ENCODE peak calls at places on chromosomes 13 and 19, in seven cellular contexts. Y, I, U, P, Q, L and N are unnamed samples.

GRCh38 chr19:536881-537404 is 5.4 kb downstream of the CDC34 start:
- DNase-seq in Y (no peak), I (no peak), U (no peak), P (no peak), Q (no peak), L (no peak), N (no peak)

GRCh38 chr19:16338470-16339360 is 14.1 kb downstream of the KLF2 start:
- DNase-seq in Y (peak), I (no peak), U (peak), P (peak), Q (no peak), L (peak), N (no peak)

GRCh38 chr19:18832331-18833140 is 777 bp downstream of the UPF1 start:
- DNase-seq in Y (no peak), I (peak), U (no peak), P (no peak), Q (peak), L (peak), N (no peak)

GRCh38 chr13:109869312-109870237 is 83.2 kb upstream of the IRS2 start:
- DNase-seq in Y (no peak), I (peak), U (no peak), P (peak), Q (peak), L (peak), N (peak)

GRCh38 chr19:1247747-1248453 is 483 bp upstream of the MIDN start:
- DNase-seq in Y (no peak), I (peak), U (no peak), P (peak), Q (peak), L (peak), N (no peak)

GRCh38 chr13:40490086-40490723 is 176.2 kb downstream of the FOXO1 start:
- DNase-seq in Y (no peak), I (no peak), U (no peak), P (no peak), Q (no peak), L (no peak), N (no peak)

GRCh38 chr13:43664700-43665191 is 122.0 kb downstream of the ENOX1 start:
- DNase-seq in Y (no peak), I (peak), U (no peak), P (peak), Q (no peak), L (no peak), N (peak)

GRCh38 chr13:97268772-97269171 is 46.6 kb downstream of the MBNL2 start:
- DNase-seq in Y (no peak), I (no peak), U (no peak), P (no peak), Q (no peak), L (no peak), N (no peak)

GRCh38 chr13:31072041-31072440 is 89.7 kb downstream of the HSPH1 start:
- DNase-seq in Y (no peak), I (no peak), U (no peak), P (no peak), Q (no peak), L (no peak), N (no peak)

GRCh38 chr13:96696501-96696900 is 297.8 kb downstream of the OXGR1 start:
- DNase-seq in Y (no peak), I (no peak), U (no peak), P (no peak), Q (no peak), L (no peak), N (no peak)

GRCh38 chr19:56132316-56132822 is 8.7 kb upstream of the ZNF444 start:
- DNase-seq in Y (no peak), I (no peak), U (no peak), P (no peak), Q (no peak), L (peak), N (peak)

GRCh38 chr13:40800559-40800958 is 11.1 kb downstream of the SLC25A15 start:
- DNase-seq in Y (no peak), I (no peak), U (no peak), P (no peak), Q (no peak), L (no peak), N (no peak)

GRCh38 chr13:26965976-26966375 is 205.4 kb upstream of the GPR12 start:
- DNase-seq in Y (no peak), I (peak), U (no peak), P (peak), Q (no peak), L (no peak), N (peak)

GRCh38 chr19:18204394-18205179 is 745 bp upstream of the RAB3A start:
- DNase-seq in Y (no peak), I (peak), U (no peak), P (peak), Q (no peak), L (peak), N (peak)

GRCh38 chr19:2044709-2045500 is 6.1 kb downstream of the MKNK2 start:
- DNase-seq in Y (no peak), I (no peak), U (no peak), P (no peak), Q (peak), L (no peak), N (no peak)

GRCh38 chr13:100234006-100234405 is 145.1 kb downstream of the PCCA start:
- DNase-seq in Y (no peak), I (no peak), U (no peak), P (no peak), Q (no peak), L (no peak), N (no peak)

GRCh38 chr13:100837611-100838010 is 163.0 kb upstream of the TMTC4 start:
- DNase-seq in Y (no peak), I (no peak), U (no peak), P (no peak), Q (no peak), L (no peak), N (no peak)

GRCh38 chr19:45676851-45677263 is 8.8 kb downstream of the GIPR start:
- DNase-seq in Y (no peak), I (no peak), U (no peak), P (no peak), Q (no peak), L (peak), N (no peak)

GRCh38 chr13:50360637-50361036 is 345.4 kb downstream of the KCNRG start:
- DNase-seq in Y (no peak), I (no peak), U (no peak), P (no peak), Q (no peak), L (peak), N (no peak)

GRCh38 chr19:33905937-33906577 is 109.4 kb downstream of the KCTD15 start:
- DNase-seq in Y (no peak), I (peak), U (no peak), P (peak), Q (no peak), L (peak), N (peak)

GRCh38 chr13:86986448-86986847 is 684.7 kb upstream of the SLITRK5 start:
- DNase-seq in Y (no peak), I (no peak), U (no peak), P (no peak), Q (no peak), L (no peak), N (no peak)

GRCh38 chr13:94780421-94780820 is 68.1 kb upstream of the SOX21 start:
- DNase-seq in Y (no peak), I (no peak), U (no peak), P (no peak), Q (no peak), L (no peak), N (no peak)

GRCh38 chr13:49610176-49610575 is 18.1 kb upstream of the ARL11 start:
- DNase-seq in Y (no peak), I (no peak), U (no peak), P (no peak), Q (no peak), L (no peak), N (no peak)

GRCh38 chr19:46678110-46678732 is 17.2 kb upstream of the DACT3 start:
- DNase-seq in Y (peak), I (no peak), U (no peak), P (no peak), Q (no peak), L (no peak), N (no peak)

GRCh38 chr19:7658219-7658686 is 10.6 kb upstream of the RETN start:
- DNase-seq in Y (no peak), I (no peak), U (peak), P (no peak), Q (no peak), L (peak), N (no peak)

GRCh38 chr13:46687810-46688209 is 109.2 kb downstream of the ESD start:
- DNase-seq in Y (peak), I (no peak), U (no peak), P (no peak), Q (no peak), L (no peak), N (no peak)

GRCh38 chr13:51444922-51445321 is 7.9 kb downstream of the INTS6 start:
- DNase-seq in Y (peak), I (no peak), U (no peak), P (no peak), Q (no peak), L (no peak), N (no peak)

GRCh38 chr19:913080-913748 is at the start of gene R3HDM4:
- DNase-seq in Y (no peak), I (peak), U (no peak), P (peak), Q (peak), L (peak), N (peak)

GRCh38 chr19:38047641-38048040 is 140.6 kb downstream of the SIPA1L3 start:
- DNase-seq in Y (no peak), I (no peak), U (no peak), P (no peak), Q (no peak), L (no peak), N (no peak)

GRCh38 chr13:62360609-62361008 is 945.0 kb upstream of the PCDH20 start:
- DNase-seq in Y (no peak), I (no peak), U (no peak), P (no peak), Q (no peak), L (no peak), N (no peak)

GRCh38 chr19:49301165-49301865 is 23.7 kb downstream of the SLC6A16 start:
- DNase-seq in Y (peak), I (no peak), U (peak), P (peak), Q (peak), L (peak), N (peak)
- H3K4me3 ChIP-seq in Y (peak), I (no peak), U (no peak), P (no peak), Q (no peak), L (no peak), N (no peak)

DNA sequence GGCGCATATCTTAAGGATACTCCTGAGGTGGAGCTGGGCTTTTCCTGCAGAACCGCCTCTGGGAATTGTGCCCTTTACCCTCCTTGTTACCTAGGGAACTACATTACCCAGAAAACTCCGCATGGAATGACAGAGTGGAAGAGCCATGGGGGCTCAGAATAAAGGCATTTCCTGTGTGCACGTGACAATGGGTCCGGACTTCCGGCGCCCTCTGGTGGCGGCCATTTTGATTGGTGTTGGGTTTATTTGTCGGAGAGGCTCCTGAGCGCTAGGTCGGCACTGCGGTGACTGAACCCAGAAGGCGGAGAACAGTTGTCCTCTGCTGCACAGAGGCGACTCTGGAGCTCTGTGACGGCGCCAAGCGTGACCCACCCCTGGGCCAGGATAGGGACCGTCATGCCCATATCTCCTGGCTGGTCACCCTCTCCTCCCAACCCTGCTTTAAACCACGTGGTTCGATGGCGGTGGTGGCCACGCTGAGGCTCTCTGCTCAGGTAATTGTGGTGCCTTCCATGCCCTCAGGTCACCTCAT is at the start of gene ZNF587B:
- DNase-seq in Y (peak), I (peak), U (no peak), P (peak), Q (peak), L (peak), N (peak)
- TF ChIP-seq POLR2A in Y (no peak), I (peak), U (no peak), P (no peak), Q (no peak), L (no peak), N (no peak)

GRCh38 chr19:48933382-48933932 is at the start of gene DHDH:
- DNase-seq in Y (peak), I (peak), U (peak), P (peak), Q (peak), L (peak), N (peak)
- H3K4me3 ChIP-seq in Y (peak), I (peak), U (peak), P (peak), Q (peak), L (peak), N (peak)

GRCh38 chr19:36972594-36972993 is 56.5 kb downstream of the ZNF568 start:
- DNase-seq in Y (no peak), I (no peak), U (no peak), P (peak), Q (no peak), L (no peak), N (no peak)

GRCh38 chr19:36973844-36974195 is 57.7 kb downstream of the ZNF568 start:
- DNase-seq in Y (no peak), I (no peak), U (no peak), P (no peak), Q (no peak), L (no peak), N (no peak)

GRCh38 chr19:36973021-36973843 is 57.1 kb downstream of the ZNF568 start:
- DNase-seq in Y (no peak), I (peak), U (peak), P (peak), Q (peak), L (peak), N (peak)
- TF ChIP-seq POLR2A in Y (no peak), I (no peak), U (no peak), P (no peak), Q (no peak), L (no peak), N (no peak)

GRCh38 chr19:51607077-51607476 is 23.1 kb downstream of the SIGLEC5 start:
- DNase-seq in Y (no peak), I (no peak), U (peak), P (no peak), Q (no peak), L (no peak), N (no peak)

GRCh38 chr19:51598159-51598915 is 27.3 kb downstream of the ZNF175 start:
- DNase-seq in Y (no peak), I (no peak), U (no peak), P (no peak), Q (no peak), L (no peak), N (no peak)

GRCh38 chr19:51600940-51601575 is 29.1 kb downstream of the SIGLEC5 start:
- DNase-seq in Y (no peak), I (no peak), U (no peak), P (no peak), Q (no peak), L (peak), N (no peak)

GRCh38 chr19:51599084-51599483 is 28.0 kb downstream of the ZNF175 start:
- DNase-seq in Y (no peak), I (no peak), U (no peak), P (no peak), Q (no peak), L (no peak), N (no peak)

DNA sequence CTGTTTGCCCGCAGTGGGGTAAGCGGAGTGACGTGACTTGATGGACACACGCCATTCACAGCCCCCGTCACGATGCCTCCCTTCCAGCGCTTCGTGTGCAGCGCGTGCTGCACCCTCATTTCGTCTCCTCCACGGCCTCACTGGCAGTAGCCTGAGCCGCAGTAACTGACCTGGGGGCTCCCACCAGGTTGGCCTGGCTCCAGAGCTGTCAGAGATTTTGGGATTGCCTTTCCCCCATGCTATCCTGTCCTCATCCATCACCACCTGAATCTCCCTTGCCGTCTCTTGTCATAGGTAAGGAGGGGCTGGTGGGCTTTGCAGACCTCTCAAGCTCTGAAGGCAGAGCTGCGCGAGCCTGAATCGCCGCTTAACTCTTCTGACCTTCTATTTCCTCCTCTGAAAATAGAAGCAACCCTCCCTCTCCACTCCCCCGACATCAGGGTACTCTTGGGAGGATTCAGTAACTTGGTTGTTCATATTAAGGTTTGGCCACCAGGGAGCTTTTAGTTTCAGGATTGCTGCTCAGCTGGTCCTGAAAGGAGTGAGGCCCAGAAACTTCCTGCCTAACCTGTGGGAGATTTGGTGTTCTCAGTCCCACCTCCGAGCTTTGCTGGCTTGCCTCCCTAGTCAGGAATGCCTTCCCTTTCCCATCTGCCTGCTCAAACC is 27.9 kb downstream of the SIGLEC5 start:
- DNase-seq in Y (no peak), I (no peak), U (no peak), P (no peak), Q (no peak), L (no peak), N (no peak)
- H3K4me3 ChIP-seq in Y (no peak), I (no peak), U (peak), P (no peak), Q (no peak), L (no peak), N (no peak)

DNA sequence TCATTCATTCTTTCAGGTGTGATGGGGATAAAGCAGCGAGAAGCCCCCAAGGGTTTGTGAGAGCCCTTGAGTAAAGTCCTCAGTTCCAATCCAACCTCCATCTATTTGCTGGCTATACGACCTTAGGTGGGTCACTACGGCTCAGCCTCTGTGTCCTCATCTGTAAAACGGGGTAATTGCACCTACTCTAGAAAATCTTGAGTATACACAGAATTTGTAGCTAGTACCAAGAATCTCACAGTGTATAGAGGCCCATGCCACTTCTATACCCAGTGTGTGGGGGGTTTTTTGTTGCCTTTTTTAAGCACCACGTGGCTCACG is 406 bp upstream of the DNMT1 start:
- DNase-seq in Y (no peak), I (no peak), U (no peak), P (no peak), Q (no peak), L (no peak), N (no peak)
- TF ChIP-seq POLR2A in Y (no peak), I (no peak), U (no peak), P (no peak), Q (no peak), L (no peak), N (no peak)

DNA sequence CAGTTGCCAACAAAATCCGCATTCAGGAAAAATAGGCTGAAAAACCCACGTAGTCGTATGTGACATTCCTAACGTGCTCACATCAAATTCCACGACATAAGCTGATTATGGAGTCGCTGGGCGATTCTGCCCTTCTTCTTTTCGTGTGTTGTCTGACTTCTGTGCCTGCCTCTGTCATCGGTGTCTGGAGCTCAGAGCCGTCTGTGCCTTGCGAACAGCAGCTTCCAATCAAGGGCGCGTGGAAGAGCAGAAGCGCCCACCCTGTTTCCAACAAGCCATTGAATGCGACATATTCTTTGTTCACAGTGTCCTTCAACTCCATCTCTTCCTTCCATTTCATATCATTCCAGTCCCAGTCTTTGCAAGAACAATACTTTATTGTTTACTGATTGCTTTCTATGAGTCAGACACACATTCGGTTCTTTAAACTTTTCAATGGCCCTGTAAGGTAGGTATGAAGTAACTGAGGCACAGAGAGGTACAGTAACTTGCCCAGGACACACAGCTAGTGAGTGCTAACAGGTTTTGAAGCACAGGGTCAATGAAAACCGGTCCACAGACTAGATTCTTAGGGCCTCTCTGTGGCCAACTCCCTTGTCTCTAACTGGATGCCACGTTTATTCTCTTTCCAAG is 8.1 kb upstream of the ZNF507 start:
- DNase-seq in Y (no peak), I (no peak), U (no peak), P (no peak), Q (no peak), L (no peak), N (no peak)
- H3K4me3 ChIP-seq in Y (no peak), I (no peak), U (no peak), P (peak), Q (no peak), L (no peak), N (no peak)

GRCh38 chr19:13839938-13840750 is 36.8 kb upstream of the NANOS3 start:
- DNase-seq in Y (no peak), I (no peak), U (no peak), P (peak), Q (peak), L (peak), N (peak)
- TF ChIP-seq POLR2A in Y (no peak), I (no peak), U (peak), P (no peak), Q (peak), L (no peak), N (no peak)

DNA sequence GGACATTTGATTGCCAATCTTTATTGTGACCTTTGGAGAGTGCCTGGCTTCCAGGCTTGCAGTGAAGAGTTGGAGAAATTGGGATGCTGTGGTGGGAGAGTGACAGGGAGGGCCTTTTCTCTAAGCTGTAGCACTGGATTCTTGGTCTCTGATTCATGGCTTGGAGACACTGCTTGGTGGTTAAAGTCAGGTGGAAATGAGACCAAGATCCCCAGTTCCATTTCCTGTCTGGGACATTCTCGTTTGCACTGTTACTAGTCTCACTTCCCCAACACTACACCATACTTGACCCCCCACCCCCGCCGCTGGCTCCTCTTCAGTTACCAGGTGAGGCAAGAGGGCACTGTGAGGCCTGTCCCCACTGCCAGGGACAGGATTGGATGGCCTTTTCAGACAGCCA is 2.9 kb downstream of the SUPT5H start:
- DNase-seq in Y (no peak), I (no peak), U (no peak), P (no peak), Q (no peak), L (no peak), N (no peak)
- H3K4me3 ChIP-seq in Y (no peak), I (no peak), U (peak), P (no peak), Q (no peak), L (no peak), N (no peak)